ENCODE peak calls at places on chromosomes 2 and 18, in five cellular contexts. G is epithelial cell of esophagus, E is globus pallidus, O is GM12891, M is hepatic stellate cell. Y is an unnamed sample.

GRCh38 chr2:222241054-222241453 is 57.7 kb downstream of the PAX3 start:
- DNase-seq in G (no peak), E (no peak), O (no peak), M (no peak), Y (no peak)

GRCh38 chr2:138744709-138745108 is 35.5 kb downstream of the NXPH2 start:
- DNase-seq in G (no peak), E (no peak), O (no peak), M (no peak), Y (no peak)

GRCh38 chr18:27604583-27604982 is 419.5 kb upstream of the CHST9 start:
- DNase-seq in G (peak), E (no peak), O (no peak), M (no peak), Y (peak)

GRCh38 chr2:84631047-84631446 is 114.7 kb downstream of the DNAH6 start:
- DNase-seq in G (peak), E (peak), O (peak), M (peak), Y (peak)

GRCh38 chr2:112001942-112002341 is 53.1 kb upstream of the TMEM87B start:
- DNase-seq in G (peak), E (no peak), O (no peak), M (no peak), Y (no peak)

GRCh38 chr2:197286805-197287595 is 23.6 kb downstream of the ANKRD44 start:
- DNase-seq in G (peak), E (peak), O (no peak), M (peak), Y (peak)

GRCh38 chr18:47604041-47604440 is 326.4 kb downstream of the SMAD2 start:
- DNase-seq in G (no peak), E (no peak), O (no peak), M (no peak), Y (no peak)

GRCh38 chr2:212892193-212892592 is 259.2 kb downstream of the IKZF2 start:
- DNase-seq in G (peak), E (peak), O (no peak), M (no peak), Y (no peak)

GRCh38 chr2:29207352-29207751 is 92.1 kb downstream of the CLIP4 start:
- DNase-seq in G (no peak), E (no peak), O (no peak), M (no peak), Y (no peak)

GRCh38 chr2:68753318-68753717 is 18.7 kb downstream of the ARHGAP25 start:
- DNase-seq in G (no peak), E (no peak), O (no peak), M (no peak), Y (no peak)

GRCh38 chr2:200469708-200470600 is 39.9 kb downstream of the KCTD18 start:
- DNase-seq in G (no peak), E (peak), O (no peak), M (no peak), Y (no peak)

GRCh38 chr2:19488009-19488691 is 129.7 kb upstream of the OSR1 start:
- DNase-seq in G (peak), E (no peak), O (no peak), M (no peak), Y (peak)

GRCh38 chr2:140650825-140651224 is 1480.0 kb downstream of the LRP1B start:
- DNase-seq in G (peak), E (no peak), O (no peak), M (no peak), Y (peak)

GRCh38 chr2:6008186-6008585 is 316.0 kb downstream of the SOX11 start:
- DNase-seq in G (no peak), E (no peak), O (no peak), M (no peak), Y (no peak)

Y was measured in Caki2.